ENCODE peak calls at places on chromosomes 1 and 21, in six cellular contexts. C is WTC11, F is H1, G is HepG2, L is K562, X is endothelial cell of umbilical vein. V is an unnamed sample.

GRCh38 chr1:207959141-207959825 is 48.4 kb upstream of the CD34 start:
- DNase-seq in C (peak), F (no peak), G (no peak), L (no peak), X (peak), V (no peak)

GRCh38 chr1:33147997-33148314 is 33.9 kb downstream of the TRIM62 start:
- DNase-seq in C (peak), F (no peak), G (peak), L (peak), X (no peak), V (peak)

GRCh38 chr1:223479718-223480425 is 86.7 kb downstream of the CCDC185 start:
- DNase-seq in C (no peak), F (no peak), G (no peak), L (no peak), X (no peak), V (peak)

GRCh38 chr21:29423521-29423920 is 124.8 kb downstream of the BACH1 start:
- DNase-seq in C (no peak), F (no peak), G (no peak), L (no peak), X (no peak), V (no peak)

GRCh38 chr1:183711691-183712401 is 58.7 kb upstream of the APOBEC4 start:
- DNase-seq in C (no peak), F (no peak), G (no peak), L (no peak), X (peak), V (no peak)

GRCh38 chr1:56376188-56376984 is 203.0 kb downstream of the PLPP3 start:
- DNase-seq in C (peak), F (no peak), G (no peak), L (no peak), X (peak), V (no peak)

GRCh38 chr1:11729498-11730428 is 6.2 kb upstream of the AGTRAP start:
- DNase-seq in C (no peak), F (no peak), G (peak), L (peak), X (no peak), V (no peak)

GRCh38 chr21:25518491-25518911 is 88.8 kb downstream of the MRPL39 start:
- DNase-seq in C (peak), F (no peak), G (no peak), L (no peak), X (no peak), V (no peak)

GRCh38 chr1:89692601-89693503 is 59.9 kb downstream of the LRRC8C start:
- DNase-seq in C (no peak), F (no peak), G (no peak), L (no peak), X (peak), V (no peak)

GRCh38 chr1:54742262-54742661 is 22.1 kb downstream of the PARS2 start:
- DNase-seq in C (no peak), F (no peak), G (no peak), L (no peak), X (no peak), V (no peak)

GRCh38 chr1:178945763-178946266 is 74.9 kb upstream of the ANGPTL1 start:
- DNase-seq in C (no peak), F (no peak), G (no peak), L (no peak), X (no peak), V (no peak)

GRCh38 chr1:207389728-207390464 is 64.2 kb upstream of the CR2 start:
- DNase-seq in C (no peak), F (no peak), G (no peak), L (no peak), X (peak), V (peak)

GRCh38 chr1:165927169-165927568 is 99.8 kb downstream of the UCK2 start:
- DNase-seq in C (no peak), F (no peak), G (no peak), L (no peak), X (no peak), V (no peak)

GRCh38 chr1:171742577-171742922 is 685 bp upstream of the VAMP4 start:
- DNase-seq in C (peak), F (no peak), G (no peak), L (peak), X (no peak), V (peak)

GRCh38 chr1:56025942-56026341 is 553.4 kb downstream of the PLPP3 start:
- DNase-seq in C (no peak), F (no peak), G (peak), L (no peak), X (no peak), V (no peak)

GRCh38 chr1:187816646-187817045 is 987.9 kb downstream of the PLA2G4A start:
- DNase-seq in C (no peak), F (no peak), G (no peak), L (no peak), X (no peak), V (no peak)

GRCh38 chr1:119742193-119742592 is 26.5 kb downstream of the HMGCS2 start:
- DNase-seq in C (no peak), F (no peak), G (no peak), L (no peak), X (no peak), V (no peak)

GRCh38 chr1:227556288-227556687 is 7.1 kb upstream of the ZNF678 start:
- DNase-seq in C (no peak), F (no peak), G (no peak), L (no peak), X (no peak), V (no peak)

GRCh38 chr1:209405183-209405823 is 178.2 kb upstream of the CAMK1G start:
- DNase-seq in C (no peak), F (no peak), G (no peak), L (no peak), X (no peak), V (no peak)
- TF ChIP-seq JUN in C (no peak), F (no peak), G (no peak), L (no peak), X (no peak), V (no peak)

DNA sequence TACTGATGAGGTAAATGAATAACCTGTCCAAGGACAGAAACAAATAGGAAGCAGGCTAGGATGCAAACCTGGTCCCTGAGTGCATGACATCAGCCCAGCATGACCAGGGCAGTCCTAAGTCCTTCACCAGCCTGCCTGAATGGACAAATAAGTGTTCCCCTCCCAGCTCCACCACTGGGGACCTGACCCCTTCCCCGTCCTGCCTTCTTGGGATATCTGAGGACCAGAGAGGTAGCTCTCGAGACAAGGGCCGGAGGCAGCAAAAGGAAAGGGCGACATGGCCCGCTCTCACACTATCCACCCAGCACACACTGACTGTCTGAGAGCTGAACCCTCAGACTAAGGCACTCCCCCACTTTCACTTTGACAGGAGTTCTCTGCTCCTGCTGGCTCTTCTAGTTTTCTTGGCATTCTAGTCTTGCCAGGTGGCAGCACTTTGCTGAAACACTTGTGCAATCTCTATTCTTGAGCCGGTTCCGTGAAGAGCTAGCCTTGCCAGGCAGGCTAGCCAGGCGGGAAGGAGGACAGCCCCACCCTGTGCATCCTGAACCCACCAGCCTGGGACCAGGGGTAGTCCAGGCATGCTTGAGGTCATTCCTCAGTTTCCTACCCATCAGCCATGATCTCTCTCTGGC is 251.1 kb upstream of the RAB4A start:
- DNase-seq in C (no peak), F (no peak), G (peak), L (no peak), X (no peak), V (no peak)
- TF ChIP-seq JUN in C (no peak), F (no peak), G (no peak), L (no peak), X (no peak), V (no peak)

DNA sequence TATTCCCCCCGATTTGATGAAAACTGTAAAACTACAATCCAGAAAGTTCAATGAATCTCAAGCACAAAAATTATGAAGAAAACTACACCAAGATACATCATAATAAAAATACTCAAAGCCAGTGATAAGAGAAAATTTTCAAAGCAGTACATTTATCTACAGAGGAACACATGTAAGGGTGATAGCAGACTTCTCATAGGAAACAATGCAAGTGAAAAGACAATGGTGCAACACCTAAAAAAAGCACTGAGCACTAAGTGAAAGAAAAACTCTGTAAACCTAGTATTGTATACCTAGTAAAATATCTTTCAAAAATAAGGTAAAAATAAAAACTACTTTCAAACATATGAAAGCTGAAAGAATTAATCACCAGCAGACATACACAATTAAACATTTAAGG is 76.1 kb upstream of the IRF2BP2 start:
- DNase-seq in C (no peak), F (no peak), G (no peak), L (no peak), X (no peak), V (no peak)
- TF ChIP-seq JUN in C (no peak), F (no peak), G (no peak), L (peak), X (no peak), V (no peak)

GRCh38 chr1:153795325-153795837 is 20.2 kb downstream of the SLC27A3 start:
- DNase-seq in C (no peak), F (no peak), G (no peak), L (no peak), X (no peak), V (no peak)

GRCh38 chr1:153794671-153795324 is 19.6 kb downstream of the SLC27A3 start:
- DNase-seq in C (no peak), F (no peak), G (no peak), L (no peak), X (no peak), V (no peak)

GRCh38 chr1:153796786-153797659 is 21.8 kb downstream of the SLC27A3 start:
- DNase-seq in C (peak), F (peak), G (peak), L (peak), X (peak), V (peak)

GRCh38 chr1:153793973-153794615 is 18.9 kb downstream of the SLC27A3 start:
- DNase-seq in C (no peak), F (no peak), G (no peak), L (no peak), X (no peak), V (no peak)

GRCh38 chr1:153795934-153796785 is 21.0 kb downstream of the SLC27A3 start:
- DNase-seq in C (no peak), F (no peak), G (no peak), L (no peak), X (no peak), V (no peak)
- TF ChIP-seq JUN in C (no peak), F (no peak), G (no peak), L (no peak), X (no peak), V (no peak)

GRCh38 chr1:93814059-93814794 is 64.8 kb downstream of the DNTTIP2 start:
- DNase-seq in C (peak), F (no peak), G (peak), L (peak), X (peak), V (peak)
- TF ChIP-seq JUN in C (no peak), F (no peak), G (no peak), L (no peak), X (no peak), V (no peak)

GRCh38 chr1:200134116-200134515 is 106.6 kb downstream of the NR5A2 start:
- DNase-seq in C (no peak), F (no peak), G (no peak), L (no peak), X (no peak), V (no peak)
- TF ChIP-seq JUN in C (no peak), F (no peak), G (no peak), L (no peak), X (no peak), V (no peak)

GRCh38 chr1:1085911-1086841 is 12.1 kb upstream of the RNF223 start:
- DNase-seq in C (no peak), F (no peak), G (no peak), L (no peak), X (no peak), V (no peak)

GRCh38 chr1:1086911-1087341 is 12.8 kb upstream of the RNF223 start:
- DNase-seq in C (no peak), F (no peak), G (no peak), L (no peak), X (no peak), V (no peak)

GRCh38 chr1:1084028-1084371 is 9.9 kb upstream of the RNF223 start:
- DNase-seq in C (no peak), F (no peak), G (no peak), L (no peak), X (no peak), V (no peak)

GRCh38 chr1:1084372-1085170 is 10.5 kb upstream of the RNF223 start:
- DNase-seq in C (no peak), F (no peak), G (no peak), L (no peak), X (no peak), V (no peak)

GRCh38 chr1:1085171-1085841 is 11.2 kb upstream of the RNF223 start:
- DNase-seq in C (no peak), F (no peak), G (no peak), L (no peak), X (no peak), V (no peak)
- TF ChIP-seq JUN in C (no peak), F (no peak), G (no peak), L (no peak), X (no peak), V (no peak)